ENCODE peak calls at places on chromosomes 7 and 10, in nine cellular contexts. One of them, this sample, is unnamed.

GRCh38 chr10:48306870-48307531 is 524 bp downstream of the MAPK8 start:
- DNase-seq in OCI-LY7: no peak
- DNase-seq in colonic mucosa: peak; percentile 60
- DNase-seq in stomach: peak; percentile 60
- DNase-seq in CD4-positive, CD25-positive, alpha-beta regulatory T cell: peak; percentile 65
- DNase-seq in spleen: no peak
- DNase-seq in fibroblast of lung: peak; percentile 41
- DNase-seq in tibial artery: peak; percentile 53
- DNase-seq in thyroid gland: peak; percentile 73
- DNase-seq in this sample: no peak

GRCh38 chr10:60385399-60385738 is 4.3 kb downstream of the ANK3 start:
- DNase-seq in OCI-LY7: no peak
- DNase-seq in colonic mucosa: no peak
- DNase-seq in stomach: no peak
- DNase-seq in CD4-positive, CD25-positive, alpha-beta regulatory T cell: no peak
- DNase-seq in spleen: no peak
- DNase-seq in fibroblast of lung: no peak
- DNase-seq in tibial artery: no peak
- DNase-seq in thyroid gland: no peak
- DNase-seq in this sample: no peak

GRCh38 chr7:108824840-108825540 is 255.3 kb downstream of the DNAJB9 start:
- DNase-seq in OCI-LY7: no peak
- DNase-seq in colonic mucosa: no peak
- DNase-seq in stomach: no peak
- DNase-seq in CD4-positive, CD25-positive, alpha-beta regulatory T cell: no peak
- DNase-seq in spleen: no peak
- DNase-seq in fibroblast of lung: peak; percentile 66
- DNase-seq in tibial artery: no peak
- DNase-seq in thyroid gland: no peak
- DNase-seq in this sample: no peak

GRCh38 chr10:8543361-8544056 is 489.0 kb downstream of the GATA3 start:
- DNase-seq in OCI-LY7: no peak
- DNase-seq in colonic mucosa: peak; percentile 17
- DNase-seq in stomach: peak; percentile 63
- DNase-seq in CD4-positive, CD25-positive, alpha-beta regulatory T cell: no peak
- DNase-seq in spleen: no peak
- DNase-seq in fibroblast of lung: no peak
- DNase-seq in tibial artery: no peak
- DNase-seq in thyroid gland: peak; percentile 50
- DNase-seq in this sample: no peak

GRCh38 chr10:126240483-126240882 is 147.8 kb downstream of the ADAM12 start:
- DNase-seq in OCI-LY7: no peak
- DNase-seq in colonic mucosa: no peak
- DNase-seq in stomach: no peak
- DNase-seq in CD4-positive, CD25-positive, alpha-beta regulatory T cell: no peak
- DNase-seq in spleen: no peak
- DNase-seq in fibroblast of lung: no peak
- DNase-seq in tibial artery: no peak
- DNase-seq in thyroid gland: peak; percentile 52
- DNase-seq in this sample: no peak

GRCh38 chr7:41971640-41972187 is 265.3 kb downstream of the GLI3 start:
- DNase-seq in OCI-LY7: no peak
- DNase-seq in colonic mucosa: no peak
- DNase-seq in stomach: no peak
- DNase-seq in CD4-positive, CD25-positive, alpha-beta regulatory T cell: no peak
- DNase-seq in spleen: no peak
- DNase-seq in fibroblast of lung: no peak
- DNase-seq in tibial artery: no peak
- DNase-seq in thyroid gland: no peak
- DNase-seq in this sample: no peak

GRCh38 chr7:29243777-29244655 is 49.4 kb downstream of the CHN2 start:
- DNase-seq in OCI-LY7: peak; percentile 9
- DNase-seq in colonic mucosa: no peak
- DNase-seq in stomach: no peak
- DNase-seq in CD4-positive, CD25-positive, alpha-beta regulatory T cell: peak; percentile 8
- DNase-seq in spleen: no peak
- DNase-seq in fibroblast of lung: no peak
- DNase-seq in tibial artery: no peak
- DNase-seq in thyroid gland: no peak
- DNase-seq in this sample: no peak

GRCh38 chr7:151379534-151380198 is 30.2 kb downstream of the WDR86 start:
- DNase-seq in OCI-LY7: no peak
- DNase-seq in colonic mucosa: no peak
- DNase-seq in stomach: no peak
- DNase-seq in CD4-positive, CD25-positive, alpha-beta regulatory T cell: no peak
- DNase-seq in spleen: peak; percentile 63
- DNase-seq in fibroblast of lung: no peak
- DNase-seq in tibial artery: no peak
- DNase-seq in thyroid gland: no peak
- DNase-seq in this sample: no peak

GRCh38 chr10:36489928-36490279 is 635.5 kb upstream of the ANKRD30A start:
- DNase-seq in OCI-LY7: no peak
- DNase-seq in colonic mucosa: no peak
- DNase-seq in stomach: no peak
- DNase-seq in CD4-positive, CD25-positive, alpha-beta regulatory T cell: no peak
- DNase-seq in spleen: no peak
- DNase-seq in fibroblast of lung: peak; percentile 64
- DNase-seq in tibial artery: no peak
- DNase-seq in thyroid gland: no peak
- DNase-seq in this sample: no peak

GRCh38 chr7:32453286-32454011 is 36.7 kb downstream of the LSM5 start:
- DNase-seq in OCI-LY7: no peak
- DNase-seq in colonic mucosa: no peak
- DNase-seq in stomach: no peak
- DNase-seq in CD4-positive, CD25-positive, alpha-beta regulatory T cell: no peak
- DNase-seq in spleen: no peak
- DNase-seq in fibroblast of lung: no peak
- DNase-seq in tibial artery: no peak
- DNase-seq in thyroid gland: no peak
- DNase-seq in this sample: no peak

GRCh38 chr7:100446040-100446439 is 9.7 kb upstream of the PPP1R35 start:
- DNase-seq in OCI-LY7: no peak
- DNase-seq in colonic mucosa: no peak
- DNase-seq in stomach: no peak
- DNase-seq in CD4-positive, CD25-positive, alpha-beta regulatory T cell: no peak
- DNase-seq in spleen: no peak
- DNase-seq in fibroblast of lung: peak; percentile 57
- DNase-seq in tibial artery: no peak
- DNase-seq in thyroid gland: no peak
- DNase-seq in this sample: no peak

GRCh38 chr7:139871276-139871675 is 42.2 kb downstream of the TBXAS1 start:
- DNase-seq in OCI-LY7: no peak
- DNase-seq in colonic mucosa: no peak
- DNase-seq in stomach: no peak
- DNase-seq in CD4-positive, CD25-positive, alpha-beta regulatory T cell: no peak
- DNase-seq in spleen: no peak
- DNase-seq in fibroblast of lung: peak; percentile 95
- DNase-seq in tibial artery: no peak
- DNase-seq in thyroid gland: no peak
- DNase-seq in this sample: no peak
- H3K36me3 ChIP-seq in OCI-LY7: no peaks in the 10 kb centered on the region
- H3K36me3 ChIP-seq in colonic mucosa: no peaks in the 10 kb centered on the region
- H3K36me3 ChIP-seq in stomach: no peaks in the 10 kb centered on the region
- H3K36me3 ChIP-seq in CD4-positive, CD25-positive, alpha-beta regulatory T cell: no peaks in the 10 kb centered on the region
- H3K36me3 ChIP-seq in spleen: no peaks in the 10 kb centered on the region
- H3K36me3 ChIP-seq in fibroblast of lung: no peaks in the 10 kb centered on the region
- H3K36me3 ChIP-seq in tibial artery: no peaks in the 10 kb centered on the region
- H3K36me3 ChIP-seq in thyroid gland: no peaks in the 10 kb centered on the region
- H3K36me3 ChIP-seq in this sample: no peaks in the 10 kb centered on the region

DNA sequence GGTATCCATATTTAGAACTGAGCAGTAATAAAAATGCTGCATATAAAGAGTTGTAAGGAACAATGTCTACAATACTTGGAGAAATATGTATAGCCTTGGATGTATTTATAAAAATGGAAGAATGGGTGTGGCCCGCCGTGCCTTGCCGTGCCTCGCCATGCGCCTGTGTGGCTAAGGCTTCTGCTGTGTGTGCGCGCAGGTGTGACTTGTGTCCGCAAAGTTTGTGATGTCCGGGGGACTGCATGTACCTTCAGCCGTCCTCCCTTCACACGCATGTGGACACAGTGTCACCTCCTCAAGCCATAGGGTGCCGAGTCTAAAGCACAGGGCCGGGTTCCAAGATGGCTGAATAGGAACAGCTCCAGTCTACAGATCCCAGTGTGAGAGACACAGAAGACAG is 9.8 kb downstream of the SAMD9 start:
- DNase-seq in OCI-LY7: no peak
- DNase-seq in colonic mucosa: no peak
- DNase-seq in stomach: no peak
- DNase-seq in CD4-positive, CD25-positive, alpha-beta regulatory T cell: no peak
- DNase-seq in spleen: no peak
- DNase-seq in fibroblast of lung: no peak
- DNase-seq in tibial artery: no peak
- DNase-seq in thyroid gland: no peak
- DNase-seq in this sample: no peak
- H3K9me3 ChIP-seq in OCI-LY7: no peaks in the 10 kb centered on the region
- H3K9me3 ChIP-seq in colonic mucosa: no peaks in the 10 kb centered on the region
- H3K9me3 ChIP-seq in stomach: peaks cover 95% of the 10 kb centered on the region
- H3K9me3 ChIP-seq in CD4-positive, CD25-positive, alpha-beta regulatory T cell: peaks cover 68% of the 10 kb centered on the region
- H3K9me3 ChIP-seq in spleen: peaks cover 99% of the 10 kb centered on the region
- H3K9me3 ChIP-seq in fibroblast of lung: no peaks in the 10 kb centered on the region
- H3K9me3 ChIP-seq in tibial artery: peaks cover 24% of the 10 kb centered on the region
- H3K9me3 ChIP-seq in thyroid gland: no peaks in the 10 kb centered on the region
- H3K9me3 ChIP-seq in this sample: peaks cover 68% of the 10 kb centered on the region

GRCh38 chr10:124061030-124061429 is 32.4 kb downstream of the CHST15 start:
- DNase-seq in OCI-LY7: no peak
- DNase-seq in colonic mucosa: no peak
- DNase-seq in stomach: no peak
- DNase-seq in CD4-positive, CD25-positive, alpha-beta regulatory T cell: no peak
- DNase-seq in spleen: no peak
- DNase-seq in fibroblast of lung: no peak
- DNase-seq in tibial artery: no peak
- DNase-seq in thyroid gland: no peak
- DNase-seq in this sample: no peak

GRCh38 chr10:124059552-124059951 is 33.8 kb downstream of the CHST15 start:
- DNase-seq in OCI-LY7: no peak
- DNase-seq in colonic mucosa: no peak
- DNase-seq in stomach: no peak
- DNase-seq in CD4-positive, CD25-positive, alpha-beta regulatory T cell: no peak
- DNase-seq in spleen: no peak
- DNase-seq in fibroblast of lung: no peak
- DNase-seq in tibial artery: no peak
- DNase-seq in thyroid gland: no peak
- DNase-seq in this sample: no peak

GRCh38 chr10:124062390-124062789 is 31.0 kb downstream of the CHST15 start:
- DNase-seq in OCI-LY7: no peak
- DNase-seq in colonic mucosa: no peak
- DNase-seq in stomach: no peak
- DNase-seq in CD4-positive, CD25-positive, alpha-beta regulatory T cell: no peak
- DNase-seq in spleen: no peak
- DNase-seq in fibroblast of lung: no peak
- DNase-seq in tibial artery: no peak
- DNase-seq in thyroid gland: no peak
- DNase-seq in this sample: no peak

GRCh38 chr10:124058346-124059003 is 34.9 kb downstream of the CHST15 start:
- DNase-seq in OCI-LY7: no peak
- DNase-seq in colonic mucosa: no peak
- DNase-seq in stomach: no peak
- DNase-seq in CD4-positive, CD25-positive, alpha-beta regulatory T cell: no peak
- DNase-seq in spleen: no peak
- DNase-seq in fibroblast of lung: peak; percentile 29
- DNase-seq in tibial artery: no peak
- DNase-seq in thyroid gland: no peak
- DNase-seq in this sample: no peak

GRCh38 chr10:124060148-124060720 is 33.2 kb downstream of the CHST15 start:
- DNase-seq in OCI-LY7: no peak
- DNase-seq in colonic mucosa: no peak
- DNase-seq in stomach: no peak
- DNase-seq in CD4-positive, CD25-positive, alpha-beta regulatory T cell: no peak
- DNase-seq in spleen: no peak
- DNase-seq in fibroblast of lung: no peak
- DNase-seq in tibial artery: no peak
- DNase-seq in thyroid gland: no peak
- DNase-seq in this sample: no peak
- H3K4me1 ChIP-seq in OCI-LY7: peaks cover 44% of the 10 kb centered on the region
- H3K4me1 ChIP-seq in colonic mucosa: no peaks in the 10 kb centered on the region
- H3K4me1 ChIP-seq in stomach: peaks cover 47% of the 10 kb centered on the region
- H3K4me1 ChIP-seq in CD4-positive, CD25-positive, alpha-beta regulatory T cell: no peaks in the 10 kb centered on the region
- H3K4me1 ChIP-seq in spleen: peaks cover 25% of the 10 kb centered on the region
- H3K4me1 ChIP-seq in fibroblast of lung: no peaks in the 10 kb centered on the region
- H3K4me1 ChIP-seq in tibial artery: no peaks in the 10 kb centered on the region
- H3K4me1 ChIP-seq in thyroid gland: peaks cover 59% of the 10 kb centered on the region
- H3K4me1 ChIP-seq in this sample: peaks cover 6% of the 10 kb centered on the region

DNA sequence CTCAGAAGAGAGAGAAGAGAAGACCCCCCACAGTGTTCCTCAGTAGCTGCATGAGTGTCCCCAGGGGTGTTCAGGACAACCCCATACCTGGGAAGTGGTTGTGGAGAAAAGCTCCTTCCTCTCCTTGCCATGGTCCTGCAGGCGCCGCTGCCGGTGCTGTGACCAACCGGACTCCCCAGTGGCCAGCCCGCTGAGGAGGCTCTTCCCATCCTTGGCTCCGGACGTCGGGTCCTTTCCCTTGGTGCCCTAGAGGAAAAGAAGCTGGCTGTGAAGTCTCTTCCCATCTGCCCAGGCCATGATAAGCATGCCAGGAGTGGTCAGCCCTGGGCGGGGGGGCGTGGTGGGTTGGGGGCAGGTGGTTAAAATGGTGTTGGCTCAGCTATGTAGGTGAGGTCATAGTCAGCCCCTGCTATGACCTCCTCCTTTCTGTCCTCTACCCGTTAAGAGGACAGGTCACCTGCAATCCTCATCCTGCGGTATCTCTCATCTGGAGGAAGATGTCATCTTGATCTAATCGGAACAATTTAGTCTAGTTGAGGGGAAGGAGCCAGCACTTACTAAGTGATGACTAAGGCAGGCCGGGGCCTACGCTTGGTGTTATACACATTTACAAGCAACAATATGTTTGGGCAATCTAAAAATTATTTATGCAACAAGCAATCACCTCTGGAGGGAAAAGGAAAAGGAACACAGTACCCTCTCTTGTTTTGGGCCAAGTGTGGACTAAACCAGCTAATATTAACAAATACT is 13.2 kb downstream of the WDR91 start:
- DNase-seq in OCI-LY7: no peak
- DNase-seq in colonic mucosa: no peak
- DNase-seq in stomach: no peak
- DNase-seq in CD4-positive, CD25-positive, alpha-beta regulatory T cell: no peak
- DNase-seq in spleen: no peak
- DNase-seq in fibroblast of lung: peak; percentile 52
- DNase-seq in tibial artery: no peak
- DNase-seq in thyroid gland: no peak
- DNase-seq in this sample: peak; percentile 62
- H3K36me3 ChIP-seq in OCI-LY7: peaks cover 16% of the 10 kb centered on the region
- H3K36me3 ChIP-seq in colonic mucosa: no peaks in the 10 kb centered on the region
- H3K36me3 ChIP-seq in stomach: peaks cover 100% of the 10 kb centered on the region
- H3K36me3 ChIP-seq in CD4-positive, CD25-positive, alpha-beta regulatory T cell: peaks cover 74% of the 10 kb centered on the region
- H3K36me3 ChIP-seq in spleen: peaks cover 84% of the 10 kb centered on the region
- H3K36me3 ChIP-seq in fibroblast of lung: peaks cover 4% of the 10 kb centered on the region
- H3K36me3 ChIP-seq in tibial artery: peaks cover 64% of the 10 kb centered on the region
- H3K36me3 ChIP-seq in thyroid gland: peaks cover 19% of the 10 kb centered on the region
- H3K36me3 ChIP-seq in this sample: no peaks in the 10 kb centered on the region

GRCh38 chr10:83536426-83536825 is 602.9 kb upstream of the GHITM start:
- DNase-seq in OCI-LY7: no peak
- DNase-seq in colonic mucosa: no peak
- DNase-seq in stomach: no peak
- DNase-seq in CD4-positive, CD25-positive, alpha-beta regulatory T cell: no peak
- DNase-seq in spleen: no peak
- DNase-seq in fibroblast of lung: no peak
- DNase-seq in tibial artery: no peak
- DNase-seq in thyroid gland: no peak
- DNase-seq in this sample: no peak
- H3K9me3 ChIP-seq in OCI-LY7: no peaks in the 10 kb centered on the region
- H3K9me3 ChIP-seq in colonic mucosa: no peaks in the 10 kb centered on the region
- H3K9me3 ChIP-seq in stomach: no peaks in the 10 kb centered on the region
- H3K9me3 ChIP-seq in CD4-positive, CD25-positive, alpha-beta regulatory T cell: no peaks in the 10 kb centered on the region
- H3K9me3 ChIP-seq in spleen: no peaks in the 10 kb centered on the region
- H3K9me3 ChIP-seq in fibroblast of lung: no peaks in the 10 kb centered on the region
- H3K9me3 ChIP-seq in tibial artery: no peaks in the 10 kb centered on the region
- H3K9me3 ChIP-seq in thyroid gland: no peaks in the 10 kb centered on the region
- H3K9me3 ChIP-seq in this sample: no peaks in the 10 kb centered on the region

This sample was measured in vagina.